ENCODE peak calls at places on chromosomes 5 and 9, in seven cellular contexts. One of them, this sample, is unnamed. For H3K36me3 and H3K27me3, the result is how much of the 10 kb centered on the place peaks cover.

GRCh38 chr5:109705596-109705995 is 15.9 kb downstream of the MAN2A1 start:
- DNase-seq in Panc1: no peak
- DNase-seq in sigmoid colon: no peak
- DNase-seq in left ventricle myocardium inferior: no peak
- DNase-seq in tibial artery: no peak
- DNase-seq in CD8-positive, alpha-beta T cell: no peak
- DNase-seq in prostate gland: no peak
- DNase-seq in this sample: no peak

GRCh38 chr9:117795271-117795670 is 91.1 kb downstream of the TLR4 start:
- DNase-seq in CD8-positive, alpha-beta T cell: no peak
- DNase-seq in left ventricle myocardium inferior: no peak
- DNase-seq in tibial artery: no peak
- DNase-seq in Panc1: no peak
- DNase-seq in prostate gland: no peak
- DNase-seq in sigmoid colon: no peak
- DNase-seq in this sample: no peak

GRCh38 chr9:136626740-136627642 is 35.7 kb upstream of the EGFL7 start:
- DNase-seq in CD8-positive, alpha-beta T cell: no peak
- DNase-seq in sigmoid colon: no peak
- DNase-seq in Panc1: no peak
- DNase-seq in tibial artery: no peak
- DNase-seq in left ventricle myocardium inferior: no peak
- DNase-seq in prostate gland: no peak
- DNase-seq in this sample: no peak

GRCh38 chr9:95188459-95188858 is 129.1 kb downstream of the FANCC start:
- DNase-seq in tibial artery: no peak
- DNase-seq in left ventricle myocardium inferior: no peak
- DNase-seq in Panc1: no peak
- DNase-seq in prostate gland: peak
- DNase-seq in CD8-positive, alpha-beta T cell: no peak
- DNase-seq in sigmoid colon: no peak
- DNase-seq in this sample: no peak

GRCh38 chr5:120108586-120109254 is 355.4 kb upstream of the PRR16 start:
- DNase-seq in tibial artery: no peak
- DNase-seq in left ventricle myocardium inferior: no peak
- DNase-seq in Panc1: no peak
- DNase-seq in sigmoid colon: no peak
- DNase-seq in CD8-positive, alpha-beta T cell: no peak
- DNase-seq in prostate gland: no peak
- DNase-seq in this sample: no peak

GRCh38 chr9:23380821-23381220 is 445.2 kb downstream of the ELAVL2 start:
- DNase-seq in prostate gland: no peak
- DNase-seq in tibial artery: no peak
- DNase-seq in CD8-positive, alpha-beta T cell: no peak
- DNase-seq in sigmoid colon: no peak
- DNase-seq in left ventricle myocardium inferior: no peak
- DNase-seq in Panc1: no peak
- DNase-seq in this sample: no peak

GRCh38 chr5:168552146-168552545 is 23.0 kb downstream of the FBLL1 start:
- DNase-seq in CD8-positive, alpha-beta T cell: no peak
- DNase-seq in left ventricle myocardium inferior: no peak
- DNase-seq in Panc1: no peak
- DNase-seq in tibial artery: no peak
- DNase-seq in prostate gland: no peak
- DNase-seq in sigmoid colon: no peak
- DNase-seq in this sample: no peak

GRCh38 chr5:88393082-88393481 is 124.4 kb upstream of the TMEM161B start:
- DNase-seq in tibial artery: no peak
- DNase-seq in prostate gland: no peak
- DNase-seq in CD8-positive, alpha-beta T cell: no peak
- DNase-seq in left ventricle myocardium inferior: no peak
- DNase-seq in sigmoid colon: no peak
- DNase-seq in Panc1: no peak
- DNase-seq in this sample: no peak

GRCh38 chr9:128937310-128938165 is 9.9 kb downstream of the DOLK start:
- DNase-seq in sigmoid colon: peak
- DNase-seq in tibial artery: no peak
- DNase-seq in CD8-positive, alpha-beta T cell: no peak
- DNase-seq in Panc1: no peak
- DNase-seq in left ventricle myocardium inferior: no peak
- DNase-seq in prostate gland: no peak
- DNase-seq in this sample: no peak

GRCh38 chr5:181187500-181188213 is 17.3 kb downstream of the TRIM7 start:
- DNase-seq in left ventricle myocardium inferior: peak
- DNase-seq in sigmoid colon: peak
- DNase-seq in CD8-positive, alpha-beta T cell: peak
- DNase-seq in tibial artery: peak
- DNase-seq in Panc1: peak
- DNase-seq in prostate gland: peak
- DNase-seq in this sample: no peak

GRCh38 chr9:73143606-73144328 is 7.9 kb upstream of the ANXA1 start:
- DNase-seq in tibial artery: no peak
- DNase-seq in Panc1: no peak
- DNase-seq in sigmoid colon: no peak
- DNase-seq in prostate gland: no peak
- DNase-seq in CD8-positive, alpha-beta T cell: no peak
- DNase-seq in left ventricle myocardium inferior: no peak
- DNase-seq in this sample: no peak

GRCh38 chr5:88515881-88516819 is 247.5 kb upstream of the TMEM161B start:
- DNase-seq in Panc1: no peak
- DNase-seq in prostate gland: no peak
- DNase-seq in sigmoid colon: no peak
- DNase-seq in CD8-positive, alpha-beta T cell: no peak
- DNase-seq in left ventricle myocardium inferior: no peak
- DNase-seq in tibial artery: no peak
- DNase-seq in this sample: no peak

GRCh38 chr5:83354958-83355357 is 116.6 kb upstream of the VCAN start:
- DNase-seq in Panc1: no peak
- DNase-seq in prostate gland: no peak
- DNase-seq in tibial artery: no peak
- DNase-seq in sigmoid colon: no peak
- DNase-seq in CD8-positive, alpha-beta T cell: no peak
- DNase-seq in left ventricle myocardium inferior: no peak
- DNase-seq in this sample: no peak

GRCh38 chr9:123710299-123710698 is 219.6 kb downstream of the DENND1A start:
- DNase-seq in Panc1: no peak
- DNase-seq in tibial artery: no peak
- DNase-seq in CD8-positive, alpha-beta T cell: no peak
- DNase-seq in sigmoid colon: no peak
- DNase-seq in prostate gland: no peak
- DNase-seq in left ventricle myocardium inferior: no peak
- DNase-seq in this sample: no peak

GRCh38 chr9:26292943-26293342 is 599.7 kb downstream of the CAAP1 start:
- DNase-seq in Panc1: no peak
- DNase-seq in CD8-positive, alpha-beta T cell: no peak
- DNase-seq in sigmoid colon: no peak
- DNase-seq in left ventricle myocardium inferior: no peak
- DNase-seq in prostate gland: no peak
- DNase-seq in tibial artery: no peak
- DNase-seq in this sample: no peak

GRCh38 chr9:102479191-102479590 is 515.9 kb upstream of the CYLC2 start:
- DNase-seq in left ventricle myocardium inferior: no peak
- DNase-seq in sigmoid colon: no peak
- DNase-seq in tibial artery: no peak
- DNase-seq in Panc1: no peak
- DNase-seq in prostate gland: no peak
- DNase-seq in CD8-positive, alpha-beta T cell: no peak
- DNase-seq in this sample: no peak

GRCh38 chr9:135933114-135933513 is 25.8 kb upstream of the CAMSAP1 start:
- DNase-seq in sigmoid colon: no peak
- DNase-seq in prostate gland: no peak
- DNase-seq in left ventricle myocardium inferior: no peak
- DNase-seq in tibial artery: no peak
- DNase-seq in Panc1: no peak
- DNase-seq in CD8-positive, alpha-beta T cell: no peak
- DNase-seq in this sample: no peak

GRCh38 chr9:83956288-83957028 is 23.6 kb downstream of the HNRNPK start:
- DNase-seq in left ventricle myocardium inferior: peak
- DNase-seq in tibial artery: peak
- DNase-seq in CD8-positive, alpha-beta T cell: peak
- DNase-seq in prostate gland: peak
- DNase-seq in Panc1: no peak
- DNase-seq in sigmoid colon: peak
- DNase-seq in this sample: peak

GRCh38 chr5:179344301-179345178 is 721 bp downstream of the ADAMTS2 start:
- DNase-seq in sigmoid colon: no peak
- DNase-seq in tibial artery: no peak
- DNase-seq in prostate gland: no peak
- DNase-seq in left ventricle myocardium inferior: no peak
- DNase-seq in CD8-positive, alpha-beta T cell: no peak
- DNase-seq in Panc1: no peak
- DNase-seq in this sample: no peak

GRCh38 chr9:137761032-137761431 is 116.5 kb upstream of the CACNA1B start:
- DNase-seq in CD8-positive, alpha-beta T cell: no peak
- DNase-seq in tibial artery: no peak
- DNase-seq in Panc1: no peak
- DNase-seq in left ventricle myocardium inferior: no peak
- DNase-seq in sigmoid colon: no peak
- DNase-seq in prostate gland: no peak
- DNase-seq in this sample: no peak

GRCh38 chr5:158910782-158911692 is 188.7 kb downstream of the EBF1 start:
- DNase-seq in prostate gland: no peak
- DNase-seq in Panc1: no peak
- DNase-seq in CD8-positive, alpha-beta T cell: no peak
- DNase-seq in sigmoid colon: no peak
- DNase-seq in left ventricle myocardium inferior: no peak
- DNase-seq in tibial artery: no peak
- DNase-seq in this sample: no peak

GRCh38 chr9:89010056-89010455 is 18.8 kb downstream of the S1PR3 start:
- DNase-seq in prostate gland: no peak
- DNase-seq in tibial artery: no peak
- DNase-seq in left ventricle myocardium inferior: no peak
- DNase-seq in Panc1: no peak
- DNase-seq in CD8-positive, alpha-beta T cell: no peak
- DNase-seq in sigmoid colon: no peak
- DNase-seq in this sample: no peak

GRCh38 chr5:360277-361027 is 38.9 kb downstream of the AHRR start:
- DNase-seq in sigmoid colon: no peak
- DNase-seq in Panc1: no peak
- DNase-seq in prostate gland: no peak
- DNase-seq in CD8-positive, alpha-beta T cell: no peak
- DNase-seq in left ventricle myocardium inferior: no peak
- DNase-seq in tibial artery: no peak
- DNase-seq in this sample: no peak

GRCh38 chr5:158140120-158140778 is 281.3 kb upstream of the CLINT1 start:
- DNase-seq in left ventricle myocardium inferior: peak
- DNase-seq in sigmoid colon: no peak
- DNase-seq in CD8-positive, alpha-beta T cell: no peak
- DNase-seq in tibial artery: peak
- DNase-seq in prostate gland: no peak
- DNase-seq in Panc1: no peak
- DNase-seq in this sample: no peak

DNA sequence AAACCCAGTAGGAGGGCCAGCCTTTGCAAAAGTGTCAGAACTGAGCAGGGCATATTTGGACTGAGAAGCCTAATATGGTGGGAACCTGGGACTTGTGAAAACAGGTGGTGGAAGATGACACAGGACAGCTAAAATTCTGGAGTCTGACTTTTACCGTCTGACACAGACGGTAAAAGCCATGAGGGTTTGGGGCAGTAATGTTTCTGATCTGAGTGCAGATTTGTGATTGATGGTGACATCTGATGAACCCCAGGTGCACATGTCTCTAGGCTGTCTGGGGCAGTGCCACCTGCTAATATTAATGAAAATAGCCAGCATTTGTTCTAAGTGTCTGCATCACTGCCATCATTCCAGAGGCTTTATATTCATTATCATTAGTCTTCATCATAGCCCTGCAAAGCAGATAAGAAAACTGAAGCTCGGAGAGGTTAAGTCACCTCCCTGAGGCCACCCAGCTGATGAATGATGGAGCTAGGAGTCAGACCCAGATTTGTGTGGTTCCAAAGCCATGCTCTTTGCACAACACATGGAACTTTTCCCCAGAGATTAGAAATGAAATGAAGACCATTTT is 65.5 kb upstream of the CXCL14 start:
- DNase-seq in Panc1: no peak
- DNase-seq in sigmoid colon: no peak
- DNase-seq in CD8-positive, alpha-beta T cell: no peak
- DNase-seq in left ventricle myocardium inferior: no peak
- DNase-seq in tibial artery: no peak
- DNase-seq in prostate gland: no peak
- DNase-seq in this sample: no peak
- H3K27ac ChIP-seq in Panc1: no peak
- H3K27ac ChIP-seq in sigmoid colon: no peak
- H3K27ac ChIP-seq in CD8-positive, alpha-beta T cell: no peak
- H3K27ac ChIP-seq in left ventricle myocardium inferior: no peak
- H3K27ac ChIP-seq in tibial artery: no peak
- H3K27ac ChIP-seq in prostate gland: no peak
- H3K27ac ChIP-seq in this sample: no peak

DNA sequence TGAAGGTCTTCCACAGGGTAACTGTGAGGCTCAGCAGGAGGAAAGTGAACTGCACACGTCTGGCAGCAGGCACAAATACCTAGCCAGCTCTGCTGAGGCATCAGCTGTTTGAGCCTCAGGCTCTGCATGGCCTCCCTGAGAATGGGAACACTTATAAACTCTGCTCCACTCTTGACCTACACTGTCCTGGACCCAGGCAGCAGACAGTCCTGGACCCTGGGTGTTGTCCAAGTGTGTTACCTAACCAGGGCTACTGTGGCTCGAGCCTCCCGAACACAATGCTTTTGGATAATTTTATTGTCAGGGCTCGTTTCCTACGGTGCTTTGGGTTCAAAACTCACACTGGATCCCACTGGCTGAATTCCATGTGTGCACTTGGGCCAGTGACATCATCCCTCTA is 497.9 kb downstream of the SEMA5A start:
- DNase-seq in Panc1: no peak
- DNase-seq in CD8-positive, alpha-beta T cell: no peak
- DNase-seq in tibial artery: no peak
- DNase-seq in sigmoid colon: no peak
- DNase-seq in prostate gland: no peak
- DNase-seq in left ventricle myocardium inferior: no peak
- DNase-seq in this sample: no peak
- H3K36me3 ChIP-seq in Panc1: under half
- H3K36me3 ChIP-seq in CD8-positive, alpha-beta T cell: under half
- H3K36me3 ChIP-seq in tibial artery: under half
- H3K36me3 ChIP-seq in sigmoid colon: under half
- H3K36me3 ChIP-seq in prostate gland: under half
- H3K36me3 ChIP-seq in left ventricle myocardium inferior: under half
- H3K36me3 ChIP-seq in this sample: under half

GRCh38 chr5:175561085-175561484 is 82.7 kb downstream of the SFXN1 start:
- DNase-seq in prostate gland: no peak
- DNase-seq in sigmoid colon: no peak
- DNase-seq in tibial artery: no peak
- DNase-seq in left ventricle myocardium inferior: no peak
- DNase-seq in CD8-positive, alpha-beta T cell: no peak
- DNase-seq in Panc1: no peak
- DNase-seq in this sample: no peak
- H3K27me3 ChIP-seq in prostate gland: under half
- H3K27me3 ChIP-seq in sigmoid colon: under half
- H3K27me3 ChIP-seq in tibial artery: under half
- H3K27me3 ChIP-seq in left ventricle myocardium inferior: under half
- H3K27me3 ChIP-seq in CD8-positive, alpha-beta T cell: under half
- H3K27me3 ChIP-seq in Panc1: under half
- H3K27me3 ChIP-seq in this sample: under half

DNA sequence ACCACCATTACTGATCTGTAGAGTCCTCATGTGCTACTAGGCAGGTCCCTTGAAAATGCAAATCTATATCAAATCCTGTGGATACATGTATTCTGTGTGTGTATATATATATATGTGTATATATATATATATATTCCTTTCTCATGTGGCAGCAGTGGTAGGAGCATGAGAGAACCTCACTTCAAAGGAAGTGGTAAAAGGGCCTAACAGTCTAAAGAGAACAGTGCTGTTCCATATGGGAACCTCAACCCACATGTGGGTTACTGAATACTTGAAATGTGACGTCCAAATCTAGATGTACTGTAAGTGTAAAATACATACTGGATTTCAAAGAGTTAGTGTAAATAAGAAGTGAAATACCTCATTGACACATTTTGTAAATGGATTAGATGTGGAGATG is 5.4 kb downstream of the SLC46A2 start:
- DNase-seq in prostate gland: no peak
- DNase-seq in CD8-positive, alpha-beta T cell: no peak
- DNase-seq in tibial artery: no peak
- DNase-seq in sigmoid colon: no peak
- DNase-seq in left ventricle myocardium inferior: no peak
- DNase-seq in Panc1: no peak
- DNase-seq in this sample: no peak
- H3K27ac ChIP-seq in prostate gland: no peak
- H3K27ac ChIP-seq in CD8-positive, alpha-beta T cell: no peak
- H3K27ac ChIP-seq in tibial artery: no peak
- H3K27ac ChIP-seq in sigmoid colon: no peak
- H3K27ac ChIP-seq in left ventricle myocardium inferior: no peak
- H3K27ac ChIP-seq in Panc1: no peak
- H3K27ac ChIP-seq in this sample: no peak

This sample was measured in CD8-positive, alpha-beta memory T cell.